ENCODE peak calls at places on chromosome 7, in eight cellular contexts. X is memory B cell, D is NCI-H774, W is stromal cell of bone marrow, K is aorta, F is nephron progenitor cell, E is iPS DF 19.7, M is HuH-7. A is an unnamed sample.

GRCh38 chr7:128039487-128040099 is 8.4 kb upstream of the LRRC4 start:
- DNase-seq in D (no peak), M (peak), F (no peak), W (no peak), X (no peak), K (no peak), E (no peak), A (no peak)

GRCh38 chr7:24764972-24765744 is 7.9 kb upstream of the GSDME start:
- DNase-seq in D (no peak), W (no peak), M (no peak), F (no peak), K (no peak), E (no peak), X (no peak), A (no peak)

GRCh38 chr7:1752771-1753562 is 82.9 kb downstream of the ELFN1 start:
- DNase-seq in F (no peak), E (no peak), K (no peak), M (no peak), D (no peak), X (peak), W (no peak), A (no peak)

GRCh38 chr7:28889290-28889689 is 68.8 kb downstream of the TRIL start:
- DNase-seq in D (no peak), E (no peak), W (no peak), K (no peak), F (no peak), X (no peak), M (no peak), A (no peak)

GRCh38 chr7:155869784-155870076 is 57.5 kb upstream of the SHH start:
- DNase-seq in E (no peak), M (no peak), F (no peak), K (no peak), D (no peak), X (no peak), W (no peak), A (no peak)

GRCh38 chr7:112009081-112009480 is 197.1 kb downstream of the DOCK4 start:
- DNase-seq in K (no peak), X (no peak), F (no peak), W (peak), M (no peak), E (no peak), D (no peak), A (no peak)

GRCh38 chr7:117066668-117067067 is 113.4 kb downstream of the ST7 start:
- DNase-seq in W (no peak), D (no peak), F (no peak), X (no peak), M (no peak), K (no peak), E (no peak), A (no peak)

GRCh38 chr7:5266148-5267028 is 16.4 kb upstream of the SLC29A4 start:
- DNase-seq in X (no peak), F (peak), K (no peak), D (no peak), M (no peak), W (no peak), E (no peak), A (peak)

GRCh38 chr7:121126201-121126600 is 137.7 kb downstream of the CPED1 start:
- DNase-seq in X (no peak), E (no peak), D (no peak), M (no peak), F (no peak), W (no peak), K (no peak), A (no peak)

GRCh38 chr7:138459300-138460175 is 521 bp upstream of the TRIM24 start:
- DNase-seq in E (peak), M (no peak), D (peak), K (peak), X (peak), W (peak), F (peak), A (peak)

GRCh38 chr7:31488562-31489203 is 25.2 kb upstream of the ITPRID1 start:
- DNase-seq in E (no peak), X (no peak), D (no peak), W (no peak), K (peak), F (peak), M (peak), A (peak)

A was measured in NT2/D1.